ENCODE peak calls at places on chromosome 10, in eight cellular contexts. C is CD8-positive, alpha-beta T cell; T is ovary; H is tibial artery; B is osteoblast; Y is endothelial cell of umbilical vein; S is PC-3; D is DND-41. Z is an unnamed sample.

GRCh38 chr10:24465124-24465874 is 256.4 kb downstream of the KIAA1217 start:
- DNase-seq in Y (no peak), B (no peak), T (no peak), D (no peak), S (peak; percentile 28), H (no peak), C (no peak), Z (peak; percentile 76)

GRCh38 chr10:45418859-45419672 is 45.0 kb downstream of the ALOX5 start:
- DNase-seq in B (peak; percentile 87), S (no peak), H (peak; percentile 71), D (no peak), C (peak; percentile 57), T (peak; percentile 48), Y (peak; percentile 56), Z (peak; percentile 69)

GRCh38 chr10:114547466-114547865 is 110.6 kb downstream of the ABLIM1 start:
- DNase-seq in H (no peak), Y (peak; percentile 39), S (no peak), C (no peak), T (no peak), B (no peak), D (no peak), Z (no peak)

GRCh38 chr10:124722812-124723783 is 21.1 kb downstream of the FAM53B start:
- DNase-seq in Y (peak; percentile 49), T (no peak), D (peak; percentile 51), C (peak; percentile 46), H (peak; percentile 49), B (peak; percentile 88), S (no peak), Z (no peak)

GRCh38 chr10:14574291-14574690 is 200.4 kb downstream of the FAM107B start:
- DNase-seq in S (no peak), H (no peak), T (no peak), Y (no peak), D (no peak), C (no peak), B (no peak), Z (no peak)

GRCh38 chr10:100364735-100365391 is 17.8 kb downstream of the SCD start:
- DNase-seq in D (no peak), Y (peak; percentile 95), H (peak; percentile 71), S (peak; percentile 86), B (peak; percentile 62), C (no peak), T (peak; percentile 74), Z (peak; percentile 45)

GRCh38 chr10:2660300-2660699 is 407.0 kb upstream of the PFKP start:
- DNase-seq in Y (no peak), D (no peak), C (no peak), S (no peak), T (no peak), H (no peak), B (no peak), Z (no peak)

GRCh38 chr10:17607603-17608332 is 9.4 kb downstream of the HACD1 start:
- DNase-seq in B (peak; percentile 47), T (no peak), S (peak; percentile 53), Y (peak; percentile 69), H (no peak), D (peak; percentile 37), C (peak; percentile 22), Z (peak; percentile 63)

GRCh38 chr10:32379314-32379949 is 32.5 kb upstream of the EPC1 start:
- DNase-seq in T (no peak), Y (peak; percentile 71), S (peak; percentile 93), C (peak; percentile 25), B (no peak), H (no peak), D (peak; percentile 59), Z (peak; percentile 75)

GRCh38 chr10:12130237-12130872 is 878 bp downstream of the SEC61A2 start:
- DNase-seq in T (no peak), H (peak; percentile 30), Y (peak; percentile 73), B (peak; percentile 94), C (peak; percentile 24), S (peak; percentile 49), D (peak; percentile 37), Z (peak; percentile 61)

GRCh38 chr10:93573051-93573909 is 6.8 kb downstream of the FFAR4 start:
- DNase-seq in C (no peak), T (no peak), H (peak; percentile 58), B (no peak), Y (no peak), D (peak; percentile 26), S (no peak), Z (no peak)

GRCh38 chr10:98340261-98340675 is 72.3 kb upstream of the LOXL4 start:
- DNase-seq in S (peak; percentile 20), T (no peak), B (no peak), H (no peak), Y (no peak), D (no peak), C (no peak), Z (peak; percentile 29)

GRCh38 chr10:24899571-24899970 is 52.8 kb downstream of the PRTFDC1 start:
- DNase-seq in D (no peak), B (no peak), Y (no peak), C (no peak), T (no peak), S (no peak), H (no peak), Z (no peak)

GRCh38 chr10:24947304-24948097 is 4.9 kb downstream of the PRTFDC1 start:
- DNase-seq in D (no peak), C (no peak), B (no peak), Y (peak; percentile 26), T (no peak), S (peak; percentile 67), H (no peak), Z (peak; percentile 80)

GRCh38 chr10:30963994-30964930 is 67.4 kb downstream of the ZNF438 start:
- DNase-seq in B (no peak), C (no peak), D (no peak), S (no peak), H (no peak), T (no peak), Y (peak; percentile 81), Z (no peak)

DNA sequence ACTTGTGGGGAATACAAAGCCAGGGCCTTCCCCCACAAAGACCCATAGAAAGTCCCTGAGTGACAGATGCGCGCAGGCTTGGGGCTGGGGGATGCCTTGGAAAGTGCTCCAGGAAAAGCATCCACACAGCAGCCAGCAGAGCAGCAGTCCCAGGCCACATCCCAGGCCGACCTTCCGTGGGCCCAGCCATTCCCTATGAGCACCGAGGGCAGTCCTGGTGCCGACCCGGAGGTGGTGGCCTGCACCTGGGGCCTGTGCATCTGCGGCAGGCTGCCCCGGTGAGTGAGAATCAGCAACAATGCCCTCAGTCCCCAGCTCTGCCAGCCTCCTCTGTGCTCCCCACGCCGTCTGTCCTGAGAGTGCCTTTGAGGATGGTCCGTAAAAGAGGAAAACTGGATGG is 26.4 kb downstream of the ASB13 start:
- DNase-seq in S (no peak), D (no peak), B (no peak), Y (no peak), T (no peak), C (no peak), H (no peak), Z (no peak)
- TF ChIP-seq CTCF in S (no peak), D (no peak), B (no peak), Y (no peak), T (no peak), C (no peak), H (no peak), Z (no peak)

GRCh38 chr10:95263864-95264226 is 27.0 kb downstream of the PDLIM1 start:
- DNase-seq in C (no peak), B (peak; percentile 55), Y (no peak), T (no peak), H (no peak), D (no peak), S (no peak), Z (no peak)

GRCh38 chr10:95264227-95265051 is 26.4 kb downstream of the PDLIM1 start:
- DNase-seq in C (no peak), S (no peak), H (no peak), B (no peak), T (no peak), D (no peak), Y (no peak), Z (no peak)

GRCh38 chr10:95267261-95267660 is 23.5 kb downstream of the PDLIM1 start:
- DNase-seq in S (no peak), C (no peak), Y (no peak), T (no peak), B (no peak), D (no peak), H (no peak), Z (no peak)

GRCh38 chr10:95266674-95267095 is 24.1 kb downstream of the PDLIM1 start:
- DNase-seq in C (no peak), B (no peak), Y (peak; percentile 91), S (peak; percentile 55), T (no peak), H (no peak), D (no peak), Z (peak; percentile 90)

GRCh38 chr10:95265572-95265971 is 25.2 kb downstream of the PDLIM1 start:
- DNase-seq in Y (no peak), D (no peak), C (no peak), H (no peak), T (no peak), S (no peak), B (no peak), Z (no peak)
- H3K4me1 ChIP-seq in Y (peaks cover 34% of the 10 kb centered on the region), D (no peaks in the 10 kb centered on the region), C (no peaks in the 10 kb centered on the region), H (peaks cover 26% of the 10 kb centered on the region), T (no peaks in the 10 kb centered on the region), S (peaks cover 29% of the 10 kb centered on the region), B (peaks cover 11% of the 10 kb centered on the region), Z (peaks cover 26% of the 10 kb centered on the region)

GRCh38 chr10:68221196-68221595 is 10.7 kb downstream of the ATOH7 start:
- DNase-seq in S (peak; percentile 97), T (no peak), Y (no peak), D (no peak), C (no peak), H (no peak), B (peak; percentile 79), Z (no peak)

GRCh38 chr10:68218786-68219185 is 13.1 kb downstream of the ATOH7 start:
- DNase-seq in S (no peak), T (no peak), B (peak; percentile 15), D (no peak), C (no peak), H (no peak), Y (no peak), Z (no peak)

GRCh38 chr10:68224810-68225209 is 7.1 kb downstream of the ATOH7 start:
- DNase-seq in H (no peak), Y (no peak), D (no peak), C (no peak), B (no peak), T (no peak), S (peak; percentile 36), Z (no peak)

GRCh38 chr10:68223535-68224165 is 8.3 kb downstream of the ATOH7 start:
- DNase-seq in D (peak; percentile 13), H (no peak), C (no peak), B (no peak), Y (no peak), S (peak; percentile 51), T (no peak), Z (no peak)
- TF ChIP-seq CTCF in D (peak; percentile 40), H (no peak), C (no peak), B (no peak), Y (no peak), S (peak; percentile 44), T (no peak), Z (no peak)

DNA sequence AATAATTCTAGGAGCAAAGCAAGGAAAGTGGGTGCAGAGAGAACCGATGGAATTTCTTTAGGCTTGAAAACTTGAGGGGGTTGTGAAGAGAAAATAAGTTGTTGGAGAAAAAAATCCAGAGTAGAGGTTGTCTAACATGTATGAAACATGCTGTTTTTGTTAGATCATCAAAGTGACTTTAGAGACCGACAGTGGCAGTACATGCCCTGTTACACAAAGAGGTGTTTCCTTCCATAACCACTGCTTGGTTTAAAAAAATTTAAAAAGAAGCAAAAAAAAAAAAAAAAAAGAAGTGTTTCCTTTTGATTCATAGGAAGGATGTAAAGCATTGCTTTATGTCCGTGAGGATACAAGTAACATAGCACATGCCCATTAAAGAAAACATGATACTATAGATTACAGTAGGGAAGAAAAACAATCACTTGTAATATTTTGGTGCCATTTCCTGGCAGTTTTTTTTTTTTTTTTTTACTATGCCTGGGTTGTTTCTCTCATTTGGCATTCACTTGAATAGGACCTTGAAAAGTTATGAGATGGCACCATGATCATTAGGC is 6.1 kb downstream of the ENTPD1 start:
- DNase-seq in C (no peak), T (no peak), S (no peak), H (no peak), Y (peak; percentile 79), B (no peak), D (no peak), Z (no peak)
- H3K4me1 ChIP-seq in C (peaks cover 3% of the 10 kb centered on the region), T (no peaks in the 10 kb centered on the region), S (no peaks in the 10 kb centered on the region), H (peaks cover 31% of the 10 kb centered on the region), Y (peaks cover 29% of the 10 kb centered on the region), B (no peaks in the 10 kb centered on the region), D (no peaks in the 10 kb centered on the region), Z (no peaks in the 10 kb centered on the region)